ENCODE peak calls at places on chromosomes 4 and X, in four cellular contexts. Z is CD4-positive, alpha-beta T cell; A is cardiac fibroblast; U is tibial nerve. Q is an unnamed sample.
A peak's percentile ranks its signal among the peaks of the same experiment; 100 is the strongest.

GRCh38 chr4:122533841-122534240 is 77.3 kb upstream of the IL2 start:
- DNase-seq in Z (no peak), A (no peak), U (no peak), Q (no peak)

GRCh38 chr4:77193511-77194236 is 36.7 kb downstream of the CCNG2 start:
- DNase-seq in Z (peak; percentile 67), A (no peak), U (peak; percentile 28), Q (peak; percentile 72)

GRCh38 chrX:42398967-42399631 is 378.9 kb downstream of the PPP1R2C start:
- DNase-seq in Z (no peak), A (no peak), U (no peak), Q (no peak)

GRCh38 chr4:74800310-74800709 is 6.0 kb upstream of the BTC start:
- DNase-seq in Z (no peak), A (no peak), U (no peak), Q (no peak)

GRCh38 chr4:97576955-97577354 is 566.3 kb downstream of the STPG2 start:
- DNase-seq in Z (no peak), A (no peak), U (no peak), Q (no peak)

GRCh38 chrX:45344597-45344996 is 143.9 kb upstream of the DIPK2B start:
- DNase-seq in Z (no peak), A (peak; percentile 63), U (no peak), Q (no peak)

GRCh38 chr4:69830529-69831269 is 29.2 kb downstream of the SULT1E1 start:
- DNase-seq in Z (no peak), A (peak; percentile 49), U (no peak), Q (no peak)

GRCh38 chr4:47368211-47368610 is 95.3 kb downstream of the COMMD8 start:
- DNase-seq in Z (no peak), A (no peak), U (no peak), Q (no peak)

GRCh38 chrX:112997991-112998390 is 157.4 kb upstream of the AMOT start:
- DNase-seq in Z (no peak), A (no peak), U (no peak), Q (no peak)

DNA sequence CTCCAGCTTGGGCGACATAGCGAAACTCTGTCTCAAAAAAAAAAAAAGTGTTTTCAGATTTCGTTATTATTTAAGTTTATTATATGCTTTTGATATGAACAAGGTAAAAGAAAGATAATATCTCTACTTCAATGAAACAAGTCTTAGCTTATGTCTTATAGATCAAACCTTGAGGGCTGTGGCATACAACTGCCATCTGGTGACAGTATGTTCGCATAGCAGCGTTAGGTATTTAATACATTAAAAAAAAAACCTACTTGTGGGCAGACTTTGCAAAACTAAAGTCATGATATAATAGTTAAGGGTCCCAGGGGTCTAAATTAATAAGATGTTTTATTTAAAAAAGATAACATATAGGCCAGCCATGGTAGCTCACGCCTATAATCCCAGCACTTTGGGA is 161.2 kb upstream of the AMOT start:
- DNase-seq in Z (no peak), A (no peak), U (no peak), Q (no peak)
- TF ChIP-seq CTCF in Z (no peak), A (no peak), U (no peak), Q (no peak)

GRCh38 chrX:21481761-21482160 is 107.5 kb downstream of the CNKSR2 start:
- DNase-seq in Z (no peak), A (no peak), U (no peak), Q (no peak)

DNA sequence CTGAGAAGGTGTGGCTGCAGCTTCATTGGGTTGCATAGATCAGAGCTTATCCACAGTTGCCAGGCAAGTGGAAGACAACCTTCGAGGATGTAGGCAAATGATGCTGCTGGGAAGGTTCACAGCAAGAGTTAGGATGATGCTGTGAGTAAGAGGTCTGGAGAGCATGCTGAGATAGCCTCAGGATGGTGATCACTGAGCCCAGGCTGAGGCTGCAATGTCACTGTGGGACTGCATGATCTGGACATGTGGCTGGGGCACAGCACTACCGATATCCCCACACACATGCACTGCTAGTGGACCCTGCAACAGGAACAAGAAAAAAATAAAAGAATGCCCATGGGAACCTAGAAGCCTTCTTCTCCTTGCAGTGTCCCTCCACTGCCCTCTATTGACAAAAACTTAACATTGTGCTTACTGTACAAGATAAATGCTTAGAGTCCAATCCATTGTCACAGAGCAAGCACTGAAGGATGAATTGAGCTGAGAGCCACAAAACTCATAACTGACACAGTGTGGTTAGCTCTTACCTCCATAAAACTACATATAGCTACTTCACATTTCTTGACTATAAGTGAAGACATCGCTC is 105.6 kb downstream of the CNKSR2 start:
- DNase-seq in Z (no peak), A (peak; percentile 66), U (no peak), Q (no peak)
- TF ChIP-seq CTCF in Z (peak; percentile 57), A (peak; percentile 70), U (peak; percentile 52), Q (peak; percentile 30)

GRCh38 chr4:93825551-93826216 is 2.9 kb upstream of the ATOH1 start:
- DNase-seq in Z (no peak), A (no peak), U (no peak), Q (no peak)

GRCh38 chr4:93829531-93830089 is 1.1 kb downstream of the ATOH1 start:
- DNase-seq in Z (no peak), A (no peak), U (no peak), Q (no peak)

GRCh38 chr4:93828830-93829530 is 427 bp downstream of the ATOH1 start:
- DNase-seq in Z (no peak), A (no peak), U (no peak), Q (peak; percentile 74)

GRCh38 chr4:93828332-93828829 is at the start of gene ATOH1:
- DNase-seq in Z (no peak), A (no peak), U (no peak), Q (no peak)

DNA sequence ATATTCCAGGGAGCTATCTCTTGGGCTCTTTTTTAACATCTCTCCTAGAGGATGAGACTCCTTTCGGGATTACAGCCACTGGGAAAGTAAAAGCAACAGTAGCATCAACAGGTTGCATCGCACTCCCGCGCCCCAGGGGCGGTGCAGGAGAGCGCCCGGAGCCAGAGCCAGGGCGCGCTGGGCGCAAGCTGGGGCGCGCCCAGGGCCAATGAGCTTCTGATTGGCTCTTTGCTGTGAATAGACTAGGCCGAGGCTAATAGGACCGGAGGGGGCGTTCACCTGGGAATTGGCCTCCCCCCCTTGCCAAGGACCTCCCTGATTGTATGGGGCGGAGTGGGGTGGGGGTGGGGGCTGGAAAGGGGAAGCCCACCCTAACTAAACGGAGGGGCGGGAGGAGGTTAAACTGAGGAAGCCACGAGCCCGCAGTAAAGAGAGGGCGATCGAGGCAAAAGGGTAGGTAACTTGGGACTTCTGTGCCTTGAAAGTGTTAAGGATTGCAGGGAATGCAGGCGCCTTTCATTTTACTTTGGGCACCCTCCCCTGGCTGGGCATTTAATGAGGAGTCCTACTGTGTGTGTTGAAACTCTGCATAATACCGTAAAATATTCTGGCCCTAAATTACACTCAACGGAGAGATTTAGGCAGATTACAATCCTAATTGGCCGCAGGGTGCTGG is 1.1 kb upstream of the ATOH1 start:
- DNase-seq in Z (no peak), A (no peak), U (no peak), Q (no peak)
- TF ChIP-seq CTCF in Z (no peak), A (no peak), U (no peak), Q (no peak)

GRCh38 chrX:129655547-129656248 is 942 bp upstream of the APLN start:
- DNase-seq in Z (no peak), A (no peak), U (no peak), Q (no peak)
- TF ChIP-seq CTCF in Z (peak; percentile 21), A (no peak), U (no peak), Q (no peak)

DNA sequence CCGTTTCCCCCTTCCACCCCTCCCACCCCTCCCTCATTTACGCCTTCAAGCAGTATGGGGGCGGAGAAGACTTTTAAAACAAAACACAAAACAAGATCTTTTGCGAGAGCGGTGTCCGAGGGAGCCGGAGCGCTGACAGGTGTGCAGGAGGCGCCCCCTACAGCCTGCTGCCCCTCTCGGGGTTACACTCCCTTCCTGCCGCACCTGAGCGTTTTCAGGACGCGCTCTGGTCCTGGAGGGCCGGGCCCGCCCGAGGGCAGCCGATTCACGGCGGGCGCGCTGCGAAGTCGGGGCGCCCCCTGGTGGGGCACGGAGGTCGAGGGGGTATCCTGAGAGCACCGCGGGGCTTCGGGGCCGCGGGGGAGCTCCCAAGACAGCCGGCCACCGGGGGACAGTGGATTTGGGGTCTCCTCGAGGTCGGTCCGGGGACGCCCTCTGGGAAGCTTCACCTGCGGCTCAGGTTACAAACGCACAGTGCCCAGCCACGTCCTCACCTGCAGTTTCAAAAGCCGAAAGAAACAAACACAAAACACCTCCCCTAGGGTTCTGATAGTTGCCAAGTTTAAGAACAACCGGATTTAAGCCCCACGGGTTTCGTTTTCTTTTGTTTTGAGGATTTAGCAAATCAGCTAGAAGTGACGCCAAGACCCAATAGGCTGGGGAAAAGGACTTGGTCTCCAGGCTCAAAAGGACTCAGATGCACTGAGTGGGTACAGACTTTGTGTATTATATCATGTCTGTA is 8.0 kb upstream of the NEUROG2 start:
- DNase-seq in Z (peak; percentile 74), A (peak; percentile 27), U (no peak), Q (peak; percentile 80)
- TF ChIP-seq CTCF in Z (peak; percentile 74), A (peak; percentile 46), U (peak; percentile 79), Q (peak; percentile 47)

DNA sequence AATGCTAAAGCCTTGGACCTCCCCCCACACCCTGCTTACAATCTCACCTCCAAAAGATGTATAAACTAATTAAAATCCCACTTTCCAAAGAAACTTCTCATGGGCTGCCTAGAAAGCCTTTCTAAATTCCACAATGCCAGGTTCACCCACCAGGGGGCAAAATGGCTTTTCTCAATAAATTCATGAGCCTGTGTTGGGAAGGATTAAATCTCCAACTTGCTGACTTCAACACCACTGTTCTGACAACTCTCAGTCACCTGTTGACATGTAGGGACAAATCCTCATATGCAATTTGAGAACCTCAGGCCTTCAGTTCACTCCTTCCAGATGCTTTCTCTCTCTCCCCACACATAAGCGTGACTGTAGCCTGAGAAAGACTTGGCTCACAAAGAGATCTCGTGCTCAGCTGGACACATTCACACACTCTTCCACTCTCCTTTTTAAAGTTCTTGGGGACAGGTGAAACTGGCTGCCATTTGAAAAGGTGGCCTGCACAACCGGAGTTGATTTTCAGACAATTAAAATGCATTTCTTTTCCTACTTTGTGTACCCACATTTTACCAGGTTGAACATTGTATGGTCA is 88.6 kb upstream of the PRPS2 start:
- DNase-seq in Z (no peak), A (no peak), U (no peak), Q (no peak)
- TF ChIP-seq CTCF in Z (no peak), A (peak; percentile 30), U (no peak), Q (no peak)